ENCODE peak calls at places on chromosomes 3 and 15, in four cellular contexts. I is K562, B is HepG2, Y is GM12878. S is an unnamed sample.

GRCh38 chr3:16741103-16741758 is 136.0 kb upstream of the DAZL start:
- DNase-seq in I (no peak), B (no peak), Y (no peak), S (no peak)

GRCh38 chr15:95620934-95621579 is 709.4 kb upstream of the NR2F2 start:
- DNase-seq in I (no peak), B (no peak), Y (peak), S (no peak)

GRCh38 chr3:49799761-49800160 is at the start of gene CDHR4:
- DNase-seq in I (peak), B (peak), Y (no peak), S (no peak)

GRCh38 chr15:56929389-56929788 is 10.9 kb downstream of the TCF12 start:
- DNase-seq in I (peak), B (no peak), Y (no peak), S (no peak)

GRCh38 chr15:64246364-64247189 is 83.8 kb upstream of the PPIB start:
- DNase-seq in I (peak), B (peak), Y (peak), S (no peak)

GRCh38 chr3:114884213-114884923 is 262.7 kb downstream of the ZBTB20 start:
- DNase-seq in I (no peak), B (no peak), Y (no peak), S (no peak)

GRCh38 chr15:63870403-63871209 is 36.9 kb upstream of the HERC1 start:
- DNase-seq in I (peak), B (peak), Y (no peak), S (peak)

GRCh38 chr3:132695422-132695821 is 26.8 kb downstream of the NPHP3 start:
- DNase-seq in I (no peak), B (no peak), Y (no peak), S (no peak)

GRCh38 chr3:111073186-111073585 is 1.6 kb downstream of the NECTIN3 start:
- DNase-seq in I (no peak), B (no peak), Y (no peak), S (no peak)

GRCh38 chr3:64971584-64971983 is 283.8 kb upstream of the ADAMTS9 start:
- DNase-seq in I (no peak), B (no peak), Y (no peak), S (no peak)

GRCh38 chr15:60412807-60413597 is 15.2 kb upstream of the ANXA2 start:
- DNase-seq in I (no peak), B (no peak), Y (no peak), S (no peak)

GRCh38 chr3:32467333-32468070 is 35.1 kb downstream of the CMTM6 start:
- DNase-seq in I (peak), B (no peak), Y (no peak), S (peak)

GRCh38 chr3:168615489-168616020 is 519.8 kb upstream of the GOLIM4 start:
- DNase-seq in I (no peak), B (no peak), Y (no peak), S (no peak)

GRCh38 chr3:76063019-76063418 is 277.7 kb upstream of the ZNF717 start:
- DNase-seq in I (no peak), B (no peak), Y (no peak), S (no peak)

DNA sequence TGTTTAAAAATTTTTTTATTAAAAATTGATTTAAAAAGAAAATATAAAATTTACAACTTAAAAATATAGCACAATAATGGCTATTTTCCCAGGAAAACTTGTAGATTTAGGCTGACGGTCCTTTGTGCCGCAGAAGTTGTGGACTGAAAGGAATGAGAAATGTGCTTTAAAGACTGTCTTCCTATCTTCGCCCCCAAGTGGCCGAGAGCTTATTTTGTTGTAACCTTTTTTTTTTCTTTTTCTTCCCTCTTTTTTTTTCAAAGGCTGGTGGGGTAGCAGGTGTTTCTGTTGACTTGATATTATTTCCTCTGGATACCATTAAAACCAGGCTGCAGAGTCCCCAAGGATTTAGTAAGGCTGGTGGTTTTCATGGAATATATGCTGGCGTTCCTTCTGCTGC is 15.5 kb downstream of the SLC25A26 start:
- DNase-seq in I (peak), B (peak), Y (no peak), S (peak)
- TF ChIP-seq CTCF in I (no peak), B (no peak), Y (no peak), S (no peak)

GRCh38 chr3:127443581-127444375 is 146.8 kb downstream of the TPRA1 start:
- DNase-seq in I (no peak), B (no peak), Y (no peak), S (no peak)
- TF ChIP-seq CBFB in I (no peak), B (no peak), Y (no peak), S (no peak)

GRCh38 chr15:29935296-29936020 is 113.2 kb upstream of the TJP1 start:
- DNase-seq in I (no peak), B (no peak), Y (no peak), S (peak)
- TF ChIP-seq TCF7 in I (no peak), B (no peak), Y (no peak), S (no peak)

DNA sequence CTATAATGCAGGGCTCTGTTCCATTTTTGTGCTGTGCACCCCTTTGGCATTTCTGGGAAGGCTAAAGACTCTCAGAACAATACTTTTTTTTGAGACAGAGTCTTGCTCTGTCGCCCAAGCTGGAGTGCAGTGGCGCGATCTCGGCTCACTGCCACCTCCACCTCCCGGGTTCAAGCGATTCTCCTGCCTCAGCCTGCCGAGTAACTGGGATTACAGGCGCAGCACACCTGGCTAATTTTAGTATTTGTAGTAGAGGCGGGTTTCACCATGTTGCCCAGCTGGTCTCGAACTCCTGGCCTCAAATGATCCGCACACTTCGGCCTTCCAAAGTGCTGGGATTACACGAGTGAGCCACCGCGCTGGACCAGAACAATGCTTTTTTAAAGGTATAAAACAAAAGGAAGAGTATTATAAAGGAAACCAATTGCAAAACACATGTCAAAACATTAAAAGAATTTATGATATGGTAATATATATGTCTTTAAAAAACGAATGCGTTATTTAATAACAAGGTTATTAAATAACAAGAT is 999 bp downstream of the SQOR start:
- DNase-seq in I (no peak), B (no peak), Y (no peak), S (no peak)
- TF ChIP-seq CTCF in I (no peak), B (no peak), Y (no peak), S (no peak)

GRCh38 chr3:183293966-183294365 is 40.9 kb downstream of the B3GNT5 start:
- DNase-seq in I (no peak), B (no peak), Y (no peak), S (no peak)

GRCh38 chr3:183295211-183295610 is 42.2 kb downstream of the B3GNT5 start:
- DNase-seq in I (no peak), B (peak), Y (no peak), S (no peak)

GRCh38 chr3:183299976-183300375 is 46.9 kb downstream of the B3GNT5 start:
- DNase-seq in I (no peak), B (no peak), Y (no peak), S (no peak)

GRCh38 chr3:183298708-183299153 is 45.7 kb downstream of the B3GNT5 start:
- DNase-seq in I (peak), B (no peak), Y (no peak), S (peak)

GRCh38 chr3:183296944-183297343 is 43.9 kb downstream of the B3GNT5 start:
- DNase-seq in I (no peak), B (no peak), Y (no peak), S (no peak)
- TF ChIP-seq CBFB in I (no peak), B (no peak), Y (no peak), S (no peak)

GRCh38 chr3:183038764-183039163 is 58.4 kb upstream of the DCUN1D1 start:
- DNase-seq in I (no peak), B (no peak), Y (no peak), S (no peak)

GRCh38 chr3:183038221-183038620 is 57.9 kb upstream of the DCUN1D1 start:
- DNase-seq in I (no peak), B (no peak), Y (no peak), S (no peak)

GRCh38 chr3:183031826-183032225 is 51.5 kb upstream of the DCUN1D1 start:
- DNase-seq in I (no peak), B (no peak), Y (no peak), S (no peak)

GRCh38 chr3:183032904-183033555 is 52.7 kb upstream of the DCUN1D1 start:
- DNase-seq in I (no peak), B (no peak), Y (no peak), S (no peak)

GRCh38 chr3:183033746-183034145 is 53.4 kb upstream of the DCUN1D1 start:
- DNase-seq in I (no peak), B (no peak), Y (no peak), S (no peak)
- TF ChIP-seq TCF7 in I (no peak), B (no peak), Y (no peak), S (no peak)

GRCh38 chr3:125670945-125671344 is 75.6 kb upstream of the OSBPL11 start:
- DNase-seq in I (no peak), B (no peak), Y (no peak), S (no peak)

GRCh38 chr3:125670352-125670751 is 75.1 kb upstream of the OSBPL11 start:
- DNase-seq in I (no peak), B (no peak), Y (no peak), S (no peak)

GRCh38 chr3:125668804-125669203 is 73.5 kb upstream of the OSBPL11 start:
- DNase-seq in I (no peak), B (no peak), Y (no peak), S (no peak)

DNA sequence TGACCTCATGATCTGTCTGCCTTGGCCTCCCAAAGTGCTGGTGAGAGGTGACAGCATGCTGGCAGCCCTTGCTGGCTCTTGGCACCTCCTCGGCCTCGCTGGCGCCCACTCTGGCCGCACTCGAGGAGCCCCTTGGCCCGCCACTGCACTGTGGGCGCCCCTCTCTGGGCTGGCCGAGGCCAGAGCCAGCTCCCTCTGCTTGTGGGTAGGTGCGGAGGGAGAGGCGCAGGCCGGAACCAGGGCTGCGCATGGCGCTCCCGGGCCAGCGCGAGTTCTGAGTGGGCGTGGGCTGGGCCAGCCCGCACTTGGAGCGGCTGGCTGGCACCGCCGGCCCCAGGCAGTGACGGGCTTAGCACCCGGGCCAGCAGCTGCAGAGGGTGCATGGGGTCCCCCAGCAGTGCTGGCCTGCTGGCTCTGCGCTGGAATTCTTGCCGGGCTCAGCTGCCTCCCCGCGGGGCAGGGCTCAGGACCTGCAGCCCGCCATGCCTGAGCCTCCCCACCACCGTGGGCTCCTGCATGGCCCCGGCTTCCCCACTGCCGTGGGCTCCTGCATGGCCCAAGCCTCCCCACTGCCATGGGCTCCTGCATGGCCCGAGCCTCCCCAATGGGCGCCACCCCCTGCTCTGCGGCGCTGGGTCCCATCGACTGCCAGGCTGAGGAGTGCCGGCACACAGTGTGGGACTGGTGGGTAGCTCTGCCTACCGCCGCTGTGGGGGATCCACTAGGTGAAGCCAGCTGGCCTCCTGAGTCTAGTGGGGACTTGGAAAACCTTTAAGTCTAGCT is 76.4 kb upstream of the OSBPL11 start:
- DNase-seq in I (no peak), B (no peak), Y (no peak), S (no peak)
- TF ChIP-seq CTCF in I (no peak), B (no peak), Y (no peak), S (no peak)

DNA sequence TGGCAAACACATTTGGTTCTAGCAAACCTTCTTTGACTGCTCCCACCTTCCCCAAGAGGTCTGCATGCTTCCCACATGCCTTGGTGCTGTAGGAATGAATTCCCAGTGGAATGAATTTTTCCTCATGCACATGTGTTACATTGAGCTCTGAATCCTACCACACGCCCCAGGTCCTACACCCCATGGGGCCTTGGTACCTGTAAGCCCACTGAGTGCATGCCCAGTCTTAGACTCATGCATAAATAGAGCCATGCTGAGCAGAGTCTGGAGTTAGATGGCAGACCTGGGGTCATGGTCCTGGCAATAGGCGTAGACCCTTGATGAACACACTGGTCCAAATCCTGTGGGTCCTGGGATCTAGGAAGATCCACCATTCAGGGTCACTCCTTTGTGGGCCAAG is 81.8 kb downstream of the EPHB1 start:
- DNase-seq in I (no peak), B (no peak), Y (no peak), S (no peak)
- TF ChIP-seq CBFB in I (no peak), B (no peak), Y (no peak), S (no peak)

GRCh38 chr15:25763206-25763880 is 99.8 kb downstream of the ATP10A start:
- DNase-seq in I (no peak), B (no peak), Y (no peak), S (no peak)
- TF ChIP-seq TCF7 in I (no peak), B (no peak), Y (no peak), S (no peak)

S was measured in WTC11.